ENCODE peak calls at places on chromosomes 13 and 19, in four cellular contexts. U, N, W and B are unnamed samples.

GRCh38 chr19:47068876-47069406 is 20.5 kb upstream of the TMEM160 start:
- DNase-seq in U (no peak), N (no peak), W (no peak), B (no peak)

GRCh38 chr13:113178070-113178895 is 19.8 kb downstream of the PROZ start:
- DNase-seq in U (no peak), N (no peak), W (no peak), B (no peak)

GRCh38 chr19:13302521-13303270 is 152.5 kb downstream of the IER2 start:
- DNase-seq in U (no peak), N (peak), W (no peak), B (no peak)

GRCh38 chr19:46678110-46678732 is 17.2 kb upstream of the DACT3 start:
- DNase-seq in U (peak), N (no peak), W (peak), B (no peak)

GRCh38 chr13:97347255-97347653 is 86.7 kb upstream of the RAP2A start:
- DNase-seq in U (no peak), N (no peak), W (no peak), B (no peak)

GRCh38 chr13:101209206-101209893 is 207.0 kb downstream of the NALCN start:
- DNase-seq in U (no peak), N (no peak), W (no peak), B (peak)

GRCh38 chr19:2171349-2172145 is 7.8 kb downstream of the DOT1L start:
- DNase-seq in U (peak), N (no peak), W (no peak), B (peak)

GRCh38 chr19:16575282-16575681 is 3.1 kb upstream of the SLC35E1 start:
- DNase-seq in U (no peak), N (no peak), W (no peak), B (no peak)

GRCh38 chr13:32001392-32001768 is 30.2 kb upstream of the FRY start:
- DNase-seq in U (peak), N (peak), W (no peak), B (no peak)